ENCODE peak calls at places on chromosome 7, in five cellular contexts. E is astrocyte, X is AG09319, A is GM04504, N is RPMI8226. C is an unnamed sample.

GRCh38 chr7:96127746-96128145 is 194.2 kb downstream of the SLC25A13 start:
- DNase-seq in E (peak), X (no peak), A (no peak), N (no peak), C (no peak)

GRCh38 chr7:69412331-69413146 is 185.7 kb upstream of the AUTS2 start:
- DNase-seq in E (peak), X (no peak), A (peak), N (peak), C (no peak)

GRCh38 chr7:68107968-68108367 is 1111.3 kb downstream of the TYW1 start:
- DNase-seq in E (peak), X (no peak), A (no peak), N (peak), C (no peak)

GRCh38 chr7:24877790-24878311 is 102.1 kb downstream of the OSBPL3 start:
- DNase-seq in E (peak), X (no peak), A (peak), N (peak), C (no peak)

GRCh38 chr7:56046728-56047445 is 4.4 kb downstream of the PSPH start:
- DNase-seq in E (peak), X (peak), A (peak), N (no peak), C (peak)

GRCh38 chr7:151876899-151877777 is at the start of gene PRKAG2:
- DNase-seq in E (no peak), X (no peak), A (no peak), N (peak), C (no peak)

GRCh38 chr7:3321206-3321605 is 20.2 kb downstream of the SDK1 start:
- DNase-seq in E (no peak), X (no peak), A (no peak), N (no peak), C (no peak)

GRCh38 chr7:129069021-129069420 is 14.1 kb upstream of the TNPO3 start:
- DNase-seq in E (no peak), X (no peak), A (no peak), N (no peak), C (no peak)

GRCh38 chr7:2945171-2945570 is 98.5 kb downstream of the CARD11 start:
- DNase-seq in E (no peak), X (no peak), A (no peak), N (no peak), C (no peak)

GRCh38 chr7:23332881-23333612 is 33.9 kb downstream of the MALSU1 start:
- DNase-seq in E (peak), X (no peak), A (no peak), N (no peak), C (peak)

GRCh38 chr7:86928308-86928707 is 131.1 kb downstream of the ELAPOR2 start:
- DNase-seq in E (no peak), X (no peak), A (no peak), N (no peak), C (no peak)

GRCh38 chr7:49174396-49174795 is 250.0 kb downstream of the CDC14C start:
- DNase-seq in E (peak), X (no peak), A (no peak), N (no peak), C (no peak)

C was measured in amniotic epithelial cell.